ENCODE peak calls at places on chromosomes 13 and 19, in nine cellular contexts. One of them, this sample, is unnamed. For H3K9me2, the result is how much of the 10 kb centered on the place peaks cover.

GRCh38 chr19:13884726-13885591 is 8.0 kb downstream of the NANOS3 start:
- DNase-seq in MM.1S: peak
- DNase-seq in hepatocyte: no peak
- DNase-seq in GM23338: no peak
- DNase-seq in PC-3: no peak
- DNase-seq in SK-N-SH: peak
- DNase-seq in HCT116: no peak
- DNase-seq in GM23248: no peak
- DNase-seq in PC-9: no peak
- DNase-seq in this sample: no peak

GRCh38 chr19:58328999-58329398 is 2.2 kb downstream of the ZSCAN22 start:
- DNase-seq in MM.1S: no peak
- DNase-seq in hepatocyte: no peak
- DNase-seq in GM23338: peak
- DNase-seq in PC-3: peak
- DNase-seq in SK-N-SH: peak
- DNase-seq in HCT116: no peak
- DNase-seq in GM23248: no peak
- DNase-seq in PC-9: no peak
- DNase-seq in this sample: peak

GRCh38 chr13:38384171-38384570 is 34.5 kb downstream of the UFM1 start:
- DNase-seq in MM.1S: no peak
- DNase-seq in hepatocyte: no peak
- DNase-seq in GM23338: no peak
- DNase-seq in PC-3: no peak
- DNase-seq in SK-N-SH: no peak
- DNase-seq in HCT116: no peak
- DNase-seq in GM23248: peak
- DNase-seq in PC-9: no peak
- DNase-seq in this sample: no peak

GRCh38 chr19:46482645-46483044 is 11.3 kb upstream of the PNMA8A start:
- DNase-seq in MM.1S: no peak
- DNase-seq in hepatocyte: no peak
- DNase-seq in GM23338: no peak
- DNase-seq in PC-3: no peak
- DNase-seq in SK-N-SH: no peak
- DNase-seq in HCT116: no peak
- DNase-seq in GM23248: peak
- DNase-seq in PC-9: no peak
- DNase-seq in this sample: no peak

GRCh38 chr19:5128251-5128931 is 159.5 kb downstream of the KDM4B start:
- DNase-seq in MM.1S: no peak
- DNase-seq in hepatocyte: peak
- DNase-seq in GM23338: peak
- DNase-seq in PC-3: no peak
- DNase-seq in SK-N-SH: peak
- DNase-seq in HCT116: no peak
- DNase-seq in GM23248: peak
- DNase-seq in PC-9: no peak
- DNase-seq in this sample: no peak

GRCh38 chr13:51518847-51519246 is 65.4 kb upstream of the WDFY2 start:
- DNase-seq in MM.1S: no peak
- DNase-seq in hepatocyte: no peak
- DNase-seq in GM23338: no peak
- DNase-seq in PC-3: peak
- DNase-seq in SK-N-SH: no peak
- DNase-seq in HCT116: no peak
- DNase-seq in GM23248: peak
- DNase-seq in PC-9: no peak
- DNase-seq in this sample: no peak

GRCh38 chr13:113452942-113453901 is at the start of gene ADPRHL1:
- DNase-seq in MM.1S: no peak
- DNase-seq in hepatocyte: no peak
- DNase-seq in GM23338: no peak
- DNase-seq in PC-3: no peak
- DNase-seq in SK-N-SH: peak
- DNase-seq in HCT116: no peak
- DNase-seq in GM23248: peak
- DNase-seq in PC-9: no peak
- DNase-seq in this sample: no peak

GRCh38 chr19:10776900-10777650 is 58.9 kb downstream of the TMED1 start:
- DNase-seq in MM.1S: peak
- DNase-seq in hepatocyte: no peak
- DNase-seq in GM23338: no peak
- DNase-seq in PC-3: no peak
- DNase-seq in SK-N-SH: no peak
- DNase-seq in HCT116: no peak
- DNase-seq in GM23248: no peak
- DNase-seq in PC-9: no peak
- DNase-seq in this sample: peak

GRCh38 chr19:29714371-29714952 is 599 bp downstream of the C19orf12 start:
- DNase-seq in MM.1S: no peak
- DNase-seq in hepatocyte: no peak
- DNase-seq in GM23338: no peak
- DNase-seq in PC-3: no peak
- DNase-seq in SK-N-SH: no peak
- DNase-seq in HCT116: no peak
- DNase-seq in GM23248: peak
- DNase-seq in PC-9: no peak
- DNase-seq in this sample: no peak

GRCh38 chr13:75881109-75881775 is 245.1 kb downstream of the LMO7 start:
- DNase-seq in MM.1S: no peak
- DNase-seq in hepatocyte: no peak
- DNase-seq in GM23338: no peak
- DNase-seq in PC-3: no peak
- DNase-seq in SK-N-SH: no peak
- DNase-seq in HCT116: no peak
- DNase-seq in GM23248: no peak
- DNase-seq in PC-9: no peak
- DNase-seq in this sample: no peak

GRCh38 chr13:113168211-113168610 is 9.8 kb downstream of the PROZ start:
- DNase-seq in MM.1S: no peak
- DNase-seq in hepatocyte: no peak
- DNase-seq in GM23338: no peak
- DNase-seq in PC-3: no peak
- DNase-seq in SK-N-SH: no peak
- DNase-seq in HCT116: no peak
- DNase-seq in GM23248: no peak
- DNase-seq in PC-9: no peak
- DNase-seq in this sample: no peak

GRCh38 chr13:27919299-27919933 is 384 bp upstream of the PDX1 start:
- DNase-seq in MM.1S: no peak
- DNase-seq in hepatocyte: no peak
- DNase-seq in GM23338: no peak
- DNase-seq in PC-3: no peak
- DNase-seq in SK-N-SH: no peak
- DNase-seq in HCT116: peak
- DNase-seq in GM23248: no peak
- DNase-seq in PC-9: no peak
- DNase-seq in this sample: no peak

GRCh38 chr19:47357788-47358680 is 8.9 kb downstream of the DHX34 start:
- DNase-seq in MM.1S: no peak
- DNase-seq in hepatocyte: no peak
- DNase-seq in GM23338: peak
- DNase-seq in PC-3: no peak
- DNase-seq in SK-N-SH: peak
- DNase-seq in HCT116: no peak
- DNase-seq in GM23248: no peak
- DNase-seq in PC-9: no peak
- DNase-seq in this sample: peak

GRCh38 chr13:103288114-103288513 is 221.9 kb upstream of the SLC10A2 start:
- DNase-seq in MM.1S: no peak
- DNase-seq in hepatocyte: no peak
- DNase-seq in GM23338: no peak
- DNase-seq in PC-3: no peak
- DNase-seq in SK-N-SH: no peak
- DNase-seq in HCT116: no peak
- DNase-seq in GM23248: no peak
- DNase-seq in PC-9: no peak
- DNase-seq in this sample: no peak

GRCh38 chr19:13160557-13160956 is 10.3 kb downstream of the IER2 start:
- DNase-seq in MM.1S: no peak
- DNase-seq in hepatocyte: peak
- DNase-seq in GM23338: no peak
- DNase-seq in PC-3: peak
- DNase-seq in SK-N-SH: no peak
- DNase-seq in HCT116: no peak
- DNase-seq in GM23248: peak
- DNase-seq in PC-9: peak
- DNase-seq in this sample: no peak

GRCh38 chr19:55525289-55526101 is 11.4 kb downstream of the SBK2 start:
- DNase-seq in MM.1S: no peak
- DNase-seq in hepatocyte: no peak
- DNase-seq in GM23338: no peak
- DNase-seq in PC-3: no peak
- DNase-seq in SK-N-SH: no peak
- DNase-seq in HCT116: no peak
- DNase-seq in GM23248: no peak
- DNase-seq in PC-9: no peak
- DNase-seq in this sample: no peak

GRCh38 chr19:32220951-32221350 is 124.5 kb upstream of the ZNF507 start:
- DNase-seq in MM.1S: no peak
- DNase-seq in hepatocyte: no peak
- DNase-seq in GM23338: no peak
- DNase-seq in PC-3: no peak
- DNase-seq in SK-N-SH: no peak
- DNase-seq in HCT116: no peak
- DNase-seq in GM23248: no peak
- DNase-seq in PC-9: no peak
- DNase-seq in this sample: no peak
- H3K9me2 ChIP-seq in MM.1S: under half
- H3K9me2 ChIP-seq in hepatocyte: under half
- H3K9me2 ChIP-seq in GM23338: under half
- H3K9me2 ChIP-seq in PC-3: under half
- H3K9me2 ChIP-seq in SK-N-SH: under half
- H3K9me2 ChIP-seq in HCT116: under half
- H3K9me2 ChIP-seq in GM23248: under half
- H3K9me2 ChIP-seq in PC-9: under half
- H3K9me2 ChIP-seq in this sample: under half

DNA sequence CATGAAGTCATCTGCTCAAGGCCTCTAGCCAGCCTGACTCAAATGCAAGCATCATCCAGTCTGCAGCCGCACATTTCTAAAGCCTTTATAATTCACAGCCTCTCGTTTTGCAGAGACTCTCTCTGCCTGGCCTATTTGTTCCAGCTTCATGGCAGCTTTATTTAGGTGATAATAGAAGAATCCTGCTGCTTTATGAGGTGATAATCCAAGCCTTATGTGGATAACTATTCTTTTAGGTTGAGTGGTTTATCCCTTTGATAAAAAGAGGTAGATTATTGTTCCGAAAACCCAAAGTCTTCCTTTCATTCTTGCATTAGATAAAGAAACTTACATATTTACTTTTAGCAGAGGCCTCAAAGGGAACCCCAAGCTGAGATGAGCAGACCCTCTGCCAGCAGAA is 58.3 kb downstream of the OXGR1 start:
- DNase-seq in MM.1S: no peak
- DNase-seq in hepatocyte: no peak
- DNase-seq in GM23338: no peak
- DNase-seq in PC-3: no peak
- DNase-seq in SK-N-SH: no peak
- DNase-seq in HCT116: no peak
- DNase-seq in GM23248: no peak
- DNase-seq in PC-9: no peak
- DNase-seq in this sample: no peak
- H3K4me2 ChIP-seq in MM.1S: no peak
- H3K4me2 ChIP-seq in hepatocyte: peak
- H3K4me2 ChIP-seq in GM23338: no peak
- H3K4me2 ChIP-seq in PC-3: no peak
- H3K4me2 ChIP-seq in SK-N-SH: no peak
- H3K4me2 ChIP-seq in HCT116: no peak
- H3K4me2 ChIP-seq in GM23248: no peak
- H3K4me2 ChIP-seq in PC-9: no peak
- H3K4me2 ChIP-seq in this sample: no peak

DNA sequence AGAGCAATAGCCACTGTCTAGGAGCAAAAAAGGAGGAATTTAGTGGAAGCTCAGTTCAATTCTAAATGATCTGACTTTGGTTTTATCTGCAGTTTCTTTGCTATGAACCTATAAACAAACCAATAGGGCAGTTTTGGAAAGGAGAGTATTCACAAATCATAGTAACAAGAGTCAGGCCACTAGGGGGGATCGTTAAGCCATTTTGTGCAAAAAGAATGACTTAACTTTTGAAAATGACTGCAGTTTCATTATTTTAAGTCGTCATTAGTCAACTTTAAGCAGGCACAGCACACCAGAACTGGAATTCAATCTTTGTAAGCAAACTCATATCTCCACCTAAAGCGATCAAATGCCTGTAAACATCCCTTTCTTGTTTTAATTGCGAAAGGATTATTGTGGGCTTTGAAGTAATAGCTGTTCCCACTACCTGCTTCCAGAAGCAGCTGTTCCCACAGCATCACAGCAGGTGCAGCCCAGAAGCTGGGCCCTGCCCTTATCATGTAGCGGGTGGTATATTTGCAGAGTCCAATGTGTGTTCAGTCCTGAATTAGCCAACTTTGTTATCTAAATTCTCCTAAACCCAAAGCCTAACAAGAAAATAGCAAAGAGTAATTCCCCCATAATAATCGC is 51.5 kb downstream of the SOX21 start:
- DNase-seq in MM.1S: peak
- DNase-seq in hepatocyte: no peak
- DNase-seq in GM23338: peak
- DNase-seq in PC-3: peak
- DNase-seq in SK-N-SH: peak
- DNase-seq in HCT116: no peak
- DNase-seq in GM23248: peak
- DNase-seq in PC-9: no peak
- DNase-seq in this sample: peak
- H3K9me2 ChIP-seq in MM.1S: under half
- H3K9me2 ChIP-seq in hepatocyte: under half
- H3K9me2 ChIP-seq in GM23338: under half
- H3K9me2 ChIP-seq in PC-3: under half
- H3K9me2 ChIP-seq in SK-N-SH: under half
- H3K9me2 ChIP-seq in HCT116: under half
- H3K9me2 ChIP-seq in GM23248: under half
- H3K9me2 ChIP-seq in PC-9: under half
- H3K9me2 ChIP-seq in this sample: under half

DNA sequence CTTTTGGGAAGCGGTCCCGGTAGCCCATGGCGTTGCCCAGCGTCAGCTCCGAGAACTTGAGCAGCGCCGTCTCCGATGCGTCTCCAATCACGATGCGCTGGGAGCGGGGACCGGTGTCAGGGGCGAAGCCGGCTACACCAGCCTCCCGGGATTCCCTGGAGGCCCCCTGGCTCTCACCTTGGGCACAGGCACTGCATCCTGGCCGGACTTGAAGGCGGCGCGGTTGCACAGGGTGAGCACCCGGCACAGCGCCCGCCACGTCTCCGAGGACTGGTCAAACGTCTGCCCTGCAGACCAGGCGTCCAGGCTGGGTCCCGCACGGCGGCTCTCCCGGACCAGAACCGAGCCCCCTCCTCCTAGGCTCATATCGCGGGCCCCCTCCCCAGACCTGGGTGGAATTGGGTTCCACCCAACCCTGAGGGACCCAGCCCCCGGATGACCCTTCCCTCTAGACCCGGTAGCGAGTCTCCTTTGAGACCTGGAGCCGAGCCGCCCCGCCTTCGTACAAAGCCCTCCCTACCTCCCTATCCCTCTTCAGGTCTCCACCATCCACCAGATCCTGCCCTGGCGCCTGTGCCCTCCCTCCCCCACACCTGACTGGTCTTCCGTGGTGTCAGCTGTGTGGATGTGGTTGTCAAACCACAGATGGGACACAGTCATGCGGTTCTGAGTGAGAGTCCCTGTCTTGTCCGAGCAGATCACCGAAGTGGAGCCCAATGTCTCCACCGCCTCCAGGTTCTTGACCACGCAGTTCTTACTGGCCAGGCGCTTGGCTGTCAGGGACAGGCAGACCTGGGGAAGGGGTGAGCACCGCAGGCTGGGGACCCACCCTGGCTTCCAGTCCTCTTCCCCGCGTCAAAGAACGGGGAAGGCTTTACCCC is 4.8 kb downstream of the ATP4A start:
- DNase-seq in MM.1S: no peak
- DNase-seq in hepatocyte: no peak
- DNase-seq in GM23338: no peak
- DNase-seq in PC-3: no peak
- DNase-seq in SK-N-SH: no peak
- DNase-seq in HCT116: no peak
- DNase-seq in GM23248: no peak
- DNase-seq in PC-9: no peak
- DNase-seq in this sample: no peak
- H3K4me2 ChIP-seq in MM.1S: no peak
- H3K4me2 ChIP-seq in hepatocyte: peak
- H3K4me2 ChIP-seq in GM23338: peak
- H3K4me2 ChIP-seq in PC-3: no peak
- H3K4me2 ChIP-seq in SK-N-SH: peak
- H3K4me2 ChIP-seq in HCT116: peak
- H3K4me2 ChIP-seq in GM23248: peak
- H3K4me2 ChIP-seq in PC-9: no peak
- H3K4me2 ChIP-seq in this sample: peak